ENCODE peak calls at places on chromosome 14, in six cellular contexts. J is cardiac muscle cell, E is lung, I is body of pancreas, B is colonic mucosa, L is A549. T is an unnamed sample.
A peak's percentile ranks its signal among the peaks of the same experiment; 100 is the strongest.

GRCh38 chr14:100567877-100568163 is 19.4 kb downstream of the BEGAIN start:
- DNase-seq in J (no peak), E (no peak), I (no peak), B (no peak), L (no peak), T (no peak)

GRCh38 chr14:99157246-99157645 is 114.8 kb downstream of the BCL11B start:
- DNase-seq in J (no peak), E (no peak), I (no peak), B (no peak), L (no peak), T (no peak)

GRCh38 chr14:97604731-97605130 is 807.5 kb downstream of the VRK1 start:
- DNase-seq in J (no peak), E (no peak), I (no peak), B (no peak), L (no peak), T (no peak)

GRCh38 chr14:100187247-100187833 is 27.9 kb upstream of the DEGS2 start:
- DNase-seq in J (no peak), E (no peak), I (no peak), B (peak; percentile 73), L (no peak), T (no peak)

GRCh38 chr14:98512501-98513251 is 759.3 kb downstream of the BCL11B start:
- DNase-seq in J (no peak), E (no peak), I (no peak), B (no peak), L (no peak), T (no peak)

GRCh38 chr14:93120522-93120921 is 4.8 kb upstream of the ITPK1 start:
- DNase-seq in J (no peak), E (no peak), I (no peak), B (no peak), L (no peak), T (no peak)

GRCh38 chr14:36683083-36683724 is 21.5 kb downstream of the PAX9 start:
- DNase-seq in J (no peak), E (no peak), I (no peak), B (no peak), L (no peak), T (no peak)

GRCh38 chr14:75824328-75824727 is 157.5 kb downstream of the TGFB3 start:
- DNase-seq in J (no peak), E (no peak), I (no peak), B (no peak), L (no peak), T (no peak)

GRCh38 chr14:90956273-90956672 is 104.2 kb downstream of the RPS6KA5 start:
- DNase-seq in J (no peak), E (no peak), I (no peak), B (no peak), L (no peak), T (no peak)

GRCh38 chr14:85607571-85608219 is 77.8 kb downstream of the FLRT2 start:
- DNase-seq in J (no peak), E (no peak), I (no peak), B (no peak), L (no peak), T (no peak)

GRCh38 chr14:39469094-39469710 is 37.0 kb upstream of the FBXO33 start:
- DNase-seq in J (peak; percentile 82), E (no peak), I (no peak), B (no peak), L (no peak), T (peak; percentile 55)

GRCh38 chr14:25049559-25050493 is at the start of gene STXBP6:
- DNase-seq in J (peak; percentile 85), E (peak; percentile 45), I (peak; percentile 89), B (peak; percentile 76), L (peak; percentile 11), T (peak; percentile 22)

GRCh38 chr14:80278293-80279037 is 67.2 kb upstream of the DIO2 start:
- DNase-seq in J (no peak), E (no peak), I (peak; percentile 60), B (no peak), L (no peak), T (no peak)

GRCh38 chr14:95125156-95125555 is 32.2 kb downstream of the DICER1 start:
- DNase-seq in J (no peak), E (no peak), I (no peak), B (no peak), L (no peak), T (no peak)

GRCh38 chr14:26180221-26180620 is 417.6 kb downstream of the NOVA1 start:
- DNase-seq in J (no peak), E (no peak), I (no peak), B (no peak), L (no peak), T (no peak)

GRCh38 chr14:78519863-78520262 is 349.7 kb downstream of the NRXN3 start:
- DNase-seq in J (peak; percentile 79), E (no peak), I (no peak), B (peak; percentile 24), L (no peak), T (no peak)

GRCh38 chr14:58668848-58669480 is 31.2 kb downstream of the DACT1 start:
- DNase-seq in J (peak; percentile 93), E (no peak), I (no peak), B (no peak), L (no peak), T (no peak)

GRCh38 chr14:58665773-58666500 is 28.2 kb downstream of the DACT1 start:
- DNase-seq in J (no peak), E (no peak), I (no peak), B (no peak), L (no peak), T (no peak)

GRCh38 chr14:58669556-58670200 is 31.9 kb downstream of the DACT1 start:
- DNase-seq in J (no peak), E (no peak), I (no peak), B (no peak), L (no peak), T (no peak)

GRCh38 chr14:58666737-58667136 is 29.0 kb downstream of the DACT1 start:
- DNase-seq in J (no peak), E (no peak), I (no peak), B (no peak), L (no peak), T (no peak)

DNA sequence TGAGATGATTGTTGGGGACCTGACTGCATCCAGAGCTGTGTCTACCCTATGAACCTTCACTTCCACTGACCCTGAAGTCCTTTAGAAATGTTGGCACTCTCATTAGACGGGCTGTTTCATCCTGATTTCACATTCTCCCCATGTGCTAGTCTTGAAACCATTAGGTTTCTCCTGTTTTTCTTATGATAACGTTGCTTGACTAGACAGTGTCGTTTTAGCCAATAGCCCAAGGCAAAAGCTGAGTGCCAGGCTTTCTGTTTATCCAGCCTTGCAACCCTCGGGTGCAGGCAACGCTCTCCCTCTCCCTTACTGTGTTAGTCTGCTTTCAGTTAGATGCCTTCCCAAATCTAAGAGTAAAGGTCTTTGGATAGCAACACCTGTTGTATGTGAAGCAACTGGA is 30.1 kb downstream of the DACT1 start:
- DNase-seq in J (no peak), E (no peak), I (no peak), B (no peak), L (no peak), T (no peak)
- H3K4me3 ChIP-seq in J (no peak overlapping the region), E (no peak overlapping the region), I (no peak overlapping the region), B (no peak overlapping the region), L (no peak overlapping the region), T (no peak overlapping the region)

GRCh38 chr14:49767473-49768300 is at the start of gene KLHDC2:
- DNase-seq in J (peak; percentile 94), E (peak; percentile 88), I (peak; percentile 93), B (peak; percentile 87), L (peak; percentile 65), T (peak; percentile 94)
- TF ChIP-seq CTCF in J (peak; percentile 24), E (peak; percentile 32), I (no peak), B (no peak), L (peak; percentile 62), T (no peak)

GRCh38 chr14:54771411-54772027 is 131.1 kb downstream of the GCH1 start:
- DNase-seq in J (no peak), E (no peak), I (no peak), B (no peak), L (no peak), T (no peak)
- H3K4me1 ChIP-seq in J (peaks cover 55% of the 10 kb centered on the region), E (no peaks in the 10 kb centered on the region), I (peaks cover 6% of the 10 kb centered on the region), B (peaks cover 4% of the 10 kb centered on the region), L (peaks cover 27% of the 10 kb centered on the region), T (peaks cover 7% of the 10 kb centered on the region)

GRCh38 chr14:69693145-69693544 is 73.8 kb upstream of the SRSF5 start:
- DNase-seq in J (no peak), E (no peak), I (peak; percentile 48), B (no peak), L (no peak), T (no peak)

GRCh38 chr14:69692542-69693053 is 74.3 kb upstream of the SRSF5 start:
- DNase-seq in J (no peak), E (no peak), I (no peak), B (no peak), L (no peak), T (no peak)

GRCh38 chr14:69693823-69694729 is 72.9 kb upstream of the SRSF5 start:
- DNase-seq in J (no peak), E (no peak), I (peak; percentile 87), B (peak; percentile 90), L (no peak), T (no peak)

GRCh38 chr14:69687963-69688649 is 76.7 kb downstream of the SUSD6 start:
- DNase-seq in J (no peak), E (no peak), I (no peak), B (no peak), L (no peak), T (peak; percentile 46)

DNA sequence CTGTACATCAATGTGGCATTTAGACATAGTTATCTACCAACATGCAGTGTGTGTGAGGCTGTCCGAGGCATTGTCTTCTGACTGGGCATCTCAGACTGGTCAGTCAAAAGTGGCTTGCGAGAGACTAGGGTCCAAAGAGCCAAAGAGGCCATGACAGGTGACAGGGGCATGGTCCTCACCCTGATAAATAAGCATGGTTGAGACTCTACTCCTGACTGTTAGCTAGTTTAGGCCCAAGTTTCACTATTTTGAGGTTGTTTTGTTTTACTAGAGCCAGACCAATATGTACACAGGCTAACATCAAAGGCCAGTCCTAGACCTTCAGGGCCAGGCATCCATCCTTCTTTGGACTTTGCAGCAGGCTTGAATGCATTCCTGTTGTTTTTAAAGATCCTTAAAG is 76.9 kb upstream of the SRSF5 start:
- DNase-seq in J (no peak), E (no peak), I (no peak), B (no peak), L (no peak), T (no peak)
- H3K4me3 ChIP-seq in J (no peak overlapping the region), E (no peak overlapping the region), I (no peak overlapping the region), B (no peak overlapping the region), L (no peak overlapping the region), T (no peak overlapping the region)

GRCh38 chr14:23362200-23362599 is 2.8 kb downstream of the EFS start:
- DNase-seq in J (no peak), E (no peak), I (no peak), B (no peak), L (no peak), T (no peak)
- TF ChIP-seq CTCF in J (peak; percentile 24), E (no peak), I (no peak), B (no peak), L (no peak), T (peak; percentile 47)

DNA sequence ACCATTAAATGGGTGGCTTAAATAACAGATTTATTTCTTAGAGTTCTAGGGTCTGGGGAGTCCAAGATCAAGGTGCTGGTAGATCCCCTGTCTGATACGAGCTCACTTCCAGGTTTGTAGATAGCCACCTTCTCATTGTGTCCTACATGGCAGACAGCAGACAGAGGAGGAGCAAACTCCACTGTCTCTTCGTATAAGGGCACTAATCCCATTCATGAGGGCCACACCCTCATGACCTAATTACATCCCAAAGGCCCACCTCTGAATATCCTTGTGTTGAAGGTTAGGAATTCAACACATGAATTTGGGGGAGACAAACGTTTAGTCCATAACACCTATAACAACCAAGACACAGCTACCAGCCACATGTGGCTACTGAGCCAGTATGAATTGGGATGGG is 47.1 kb upstream of the PPP2R5C start:
- DNase-seq in J (no peak), E (no peak), I (no peak), B (peak; percentile 8), L (no peak), T (no peak)
- H3K4me1 ChIP-seq in J (peaks cover 3% of the 10 kb centered on the region), E (peaks cover 1% of the 10 kb centered on the region), I (no peaks in the 10 kb centered on the region), B (peaks cover 5% of the 10 kb centered on the region), L (no peaks in the 10 kb centered on the region), T (no peaks in the 10 kb centered on the region)